ENCODE peak calls at places on chromosomes 2 and 18, in eight cellular contexts. B, T, I, Z, M, J, U and C are unnamed samples.

GRCh38 chr2:11540148-11540995 is 6.5 kb downstream of the GREB1 start:
- DNase-seq in B (no peak), I (no peak), Z (no peak), T (no peak), U (no peak), M (no peak), J (no peak), C (no peak)

GRCh38 chr2:203739351-203739750 is 32.9 kb downstream of the CD28 start:
- DNase-seq in M (no peak), B (no peak), J (no peak), I (no peak), Z (no peak), T (no peak), U (no peak), C (no peak)

GRCh38 chr18:5518179-5518770 is 25.5 kb downstream of the EPB41L3 start:
- DNase-seq in J (no peak), M (no peak), I (no peak), T (no peak), Z (no peak), B (no peak), U (no peak), C (no peak)

GRCh38 chr2:102297891-102298290 is 13.5 kb upstream of the IL1RL1 start:
- DNase-seq in B (no peak), M (no peak), Z (no peak), T (no peak), J (no peak), U (no peak), I (no peak), C (no peak)

GRCh38 chr2:220703279-220703678 is 868.8 kb downstream of the EPHA4 start:
- DNase-seq in B (no peak), I (no peak), J (no peak), M (no peak), T (no peak), U (no peak), Z (no peak), C (peak)

GRCh38 chr2:219475697-219476604 is 22.7 kb upstream of the GMPPA start:
- DNase-seq in T (peak), Z (peak), J (no peak), I (peak), B (no peak), U (peak), M (peak), C (peak)

GRCh38 chr2:76314621-76315020 is 603.9 kb upstream of the GCFC2 start:
- DNase-seq in M (no peak), U (no peak), B (no peak), I (no peak), T (no peak), J (no peak), Z (no peak), C (no peak)

GRCh38 chr18:22668496-22668895 is 250.8 kb upstream of the CTAGE1 start:
- DNase-seq in M (no peak), B (no peak), I (no peak), U (no peak), J (no peak), T (no peak), Z (no peak), C (peak)

GRCh38 chr2:175630319-175631246 is 371.5 kb downstream of the LNPK start:
- DNase-seq in J (no peak), B (no peak), Z (no peak), T (no peak), M (no peak), U (no peak), I (no peak), C (no peak)

GRCh38 chr2:99653433-99653832 is 163.6 kb upstream of the REV1 start:
- DNase-seq in Z (no peak), T (no peak), J (no peak), I (no peak), B (no peak), U (no peak), M (no peak), C (no peak)

GRCh38 chr18:25876334-25876979 is 214.0 kb downstream of the SS18 start:
- DNase-seq in U (no peak), J (no peak), Z (no peak), B (no peak), I (no peak), M (no peak), T (no peak), C (no peak)

GRCh38 chr2:230879271-230879882 is 14.6 kb downstream of the ITM2C start:
- DNase-seq in T (no peak), B (no peak), J (peak), I (no peak), Z (no peak), M (no peak), U (no peak), C (no peak)

GRCh38 chr18:49094136-49094535 is 143.4 kb upstream of the SMAD7 start:
- DNase-seq in Z (no peak), J (no peak), U (no peak), T (no peak), I (no peak), B (no peak), M (no peak), C (peak)

GRCh38 chr2:40034198-40034597 is 255.1 kb upstream of the THUMPD2 start:
- DNase-seq in M (no peak), U (no peak), Z (no peak), B (no peak), T (no peak), I (no peak), J (no peak), C (peak)

GRCh38 chr2:128258218-128258617 is 60.5 kb downstream of the HS6ST1 start:
- DNase-seq in B (no peak), M (no peak), Z (no peak), U (peak), T (no peak), J (peak), I (no peak), C (no peak)

GRCh38 chr2:66440011-66440542 is 5.2 kb downstream of the MEIS1 start:
- DNase-seq in M (no peak), T (no peak), B (no peak), Z (no peak), I (no peak), U (no peak), J (no peak), C (peak)

GRCh38 chr2:128321784-128322650 is 3.3 kb upstream of the HS6ST1 start:
- DNase-seq in Z (peak), I (peak), T (peak), U (peak), J (peak), B (peak), M (peak), C (peak)

GRCh38 chr18:28541276-28541930 is 364.5 kb upstream of the CDH2 start:
- DNase-seq in Z (no peak), I (no peak), J (no peak), B (no peak), U (no peak), T (no peak), M (no peak), C (no peak)

GRCh38 chr2:172113617-172114016 is 10.9 kb upstream of the DLX2 start:
- DNase-seq in M (no peak), I (peak), T (no peak), Z (no peak), B (no peak), J (no peak), U (no peak), C (peak)

GRCh38 chr2:189595412-189595811 is 14.8 kb upstream of the SLC40A1 start:
- DNase-seq in T (no peak), B (no peak), Z (no peak), I (no peak), M (no peak), J (no peak), U (no peak), C (no peak)

GRCh38 chr18:36516258-36516657 is 218.7 kb downstream of the FHOD3 start:
- DNase-seq in M (no peak), U (no peak), J (no peak), B (no peak), I (no peak), Z (no peak), T (no peak), C (no peak)

GRCh38 chr2:85656468-85656867 is 11.5 kb downstream of the SFTPB start:
- DNase-seq in T (no peak), J (no peak), M (no peak), Z (no peak), I (no peak), U (no peak), B (no peak), C (no peak)

GRCh38 chr18:57727952-57728807 is 74.9 kb downstream of the ATP8B1 start:
- DNase-seq in B (no peak), T (no peak), I (no peak), U (no peak), J (no peak), Z (no peak), M (no peak), C (no peak)

GRCh38 chr2:159146930-159147666 is 139.4 kb downstream of the WDSUB1 start:
- DNase-seq in U (no peak), B (no peak), Z (no peak), I (no peak), M (no peak), T (no peak), J (no peak), C (no peak)

GRCh38 chr2:159118115-159118858 is 149.8 kb downstream of the TANC1 start:
- DNase-seq in J (peak), Z (peak), I (peak), B (peak), T (peak), U (peak), M (peak), C (peak)

GRCh38 chr2:135245055-135245454 is 193.0 kb downstream of the RAB3GAP1 start:
- DNase-seq in B (no peak), I (no peak), T (no peak), J (no peak), Z (no peak), M (no peak), U (no peak), C (no peak)

GRCh38 chr2:191675807-191676667 is 1.9 kb upstream of the NABP1 start:
- DNase-seq in U (no peak), M (no peak), Z (peak), J (no peak), I (peak), T (peak), B (peak), C (peak)

GRCh38 chr18:12076424-12077140 is 17.1 kb upstream of the ANKRD62 start:
- DNase-seq in J (no peak), B (no peak), I (peak), Z (no peak), U (no peak), T (no peak), M (no peak), C (peak)

GRCh38 chr18:12079504-12080237 is 14.0 kb upstream of the ANKRD62 start:
- DNase-seq in U (peak), M (no peak), B (no peak), I (no peak), J (no peak), T (no peak), Z (no peak), C (peak)

GRCh38 chr18:12074734-12075133 is 18.9 kb upstream of the ANKRD62 start:
- DNase-seq in B (no peak), U (no peak), J (no peak), T (no peak), M (no peak), I (no peak), Z (no peak), C (no peak)
- TF ChIP-seq CTCF in B (no peak), U (no peak), J (no peak), T (no peak), M (no peak), I (no peak), Z (no peak), C (no peak)

GRCh38 chr2:164335128-164335527 is 286.2 kb downstream of the GRB14 start:
- DNase-seq in U (no peak), B (no peak), T (no peak), I (no peak), J (no peak), Z (no peak), M (no peak), C (no peak)

GRCh38 chr2:164335947-164336346 is 285.3 kb downstream of the GRB14 start:
- DNase-seq in B (no peak), I (no peak), M (no peak), J (no peak), Z (no peak), U (no peak), T (no peak), C (no peak)
- TF ChIP-seq CTCF in B (no peak), I (no peak), M (no peak), J (no peak), Z (no peak), U (no peak), T (no peak), C (no peak)

GRCh38 chr2:44920751-44921150 is 20.8 kb upstream of the SIX3 start:
- DNase-seq in U (no peak), B (no peak), M (no peak), Z (no peak), T (no peak), J (no peak), I (no peak), C (no peak)
- TF ChIP-seq CTCF in U (peak), B (no peak), M (no peak), Z (no peak), T (no peak), J (no peak), I (no peak), C (no peak)

GRCh38 chr2:32922466-32922865 is 24.3 kb upstream of the LTBP1 start:
- DNase-seq in M (no peak), U (no peak), Z (no peak), J (no peak), T (no peak), I (no peak), B (no peak), C (no peak)
- TF ChIP-seq CTCF in M (no peak), U (no peak), Z (no peak), J (no peak), T (no peak), I (no peak), B (no peak), C (no peak)

DNA sequence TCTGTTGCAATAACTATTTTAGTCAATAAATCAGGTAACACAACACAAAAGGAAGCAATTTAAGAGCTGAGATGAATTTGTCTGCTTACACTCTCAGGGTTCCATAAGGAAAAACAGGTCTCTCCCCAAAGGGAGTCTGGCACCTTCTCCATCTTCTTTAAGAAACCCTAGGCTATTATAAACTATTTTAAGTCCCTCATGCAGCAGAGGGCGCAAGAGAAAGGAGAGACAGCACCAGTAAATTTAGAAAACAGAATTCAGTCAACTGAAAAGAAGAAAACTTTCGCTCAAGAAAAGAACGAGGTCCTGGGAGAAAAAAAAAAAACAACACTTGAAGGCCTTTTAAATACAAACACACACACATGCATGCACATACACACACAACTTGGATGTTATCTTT is 19.1 kb downstream of the SULT1C4 start:
- DNase-seq in M (no peak), I (no peak), Z (no peak), J (no peak), U (no peak), T (no peak), B (no peak), C (peak)
- TF ChIP-seq CTCF in M (no peak), I (no peak), Z (no peak), J (no peak), U (no peak), T (no peak), B (no peak), C (peak)

GRCh38 chr18:24018299-24018910 is 3.9 kb downstream of the TTC39C start:
- DNase-seq in I (no peak), J (no peak), T (no peak), Z (no peak), U (no peak), B (no peak), M (no peak), C (no peak)

GRCh38 chr18:24014062-24014985 is at the start of gene TTC39C:
- DNase-seq in Z (peak), U (peak), J (peak), T (peak), I (peak), B (peak), M (peak), C (peak)

GRCh38 chr18:24015897-24016631 is 1.5 kb downstream of the TTC39C start:
- DNase-seq in J (no peak), U (no peak), Z (no peak), T (no peak), M (no peak), B (no peak), I (no peak), C (no peak)

GRCh38 chr18:24014986-24015896 is 687 bp downstream of the TTC39C start:
- DNase-seq in Z (peak), U (peak), J (peak), B (peak), M (peak), I (peak), T (peak), C (peak)

DNA sequence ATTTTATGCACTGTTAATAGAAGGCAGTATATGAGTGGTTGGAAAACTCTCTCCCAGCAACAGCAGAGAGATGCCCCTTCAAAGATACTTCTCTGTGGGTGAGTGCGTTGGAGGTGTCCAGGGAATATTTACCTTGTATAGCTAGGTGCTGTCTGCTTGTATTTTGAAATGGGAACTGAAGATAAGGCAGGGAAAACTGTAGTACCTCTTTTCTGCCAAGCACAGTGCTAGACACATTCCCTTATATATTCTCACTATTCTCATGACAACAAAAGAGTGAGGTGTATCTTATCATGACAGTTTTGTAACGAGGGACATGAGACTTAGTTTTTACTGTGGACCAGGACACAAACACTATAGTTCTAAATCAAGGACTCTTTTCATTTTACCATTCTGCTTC is 2.1 kb downstream of the TTC39C start:
- DNase-seq in I (peak), T (no peak), Z (no peak), U (no peak), J (no peak), B (no peak), M (no peak), C (no peak)
- TF ChIP-seq CTCF in I (peak), T (no peak), Z (peak), U (no peak), J (no peak), B (no peak), M (peak), C (peak)